ENCODE peak calls at places on chromosomes 3 and 15, in ten cellular contexts. A is heart right ventricle, Y is dorsolateral prefrontal cortex, M is AG04450, U is sigmoid colon, Z is MM.1S, N is lower lobe of right lung, C is upper lobe of right lung, O is foreskin fibroblast, J is HepG2. F is an unnamed sample.
A peak's percentile ranks its signal among the peaks of the same experiment; 100 is the strongest.

GRCh38 chr15:31339558-31339895 is 12.9 kb downstream of the KLF13 start:
- DNase-seq in A (no peak), Y (no peak), M (no peak), U (no peak), Z (no peak), N (no peak), C (no peak), O (no peak), J (no peak), F (no peak)

GRCh38 chr3:52184690-52185089 is 13.3 kb upstream of the ALAS1 start:
- DNase-seq in A (no peak), Y (no peak), M (no peak), U (no peak), Z (no peak), N (no peak), C (peak; percentile 42), O (no peak), J (no peak), F (no peak)

GRCh38 chr3:146783446-146783845 is 178.3 kb upstream of the PLSCR5 start:
- DNase-seq in A (no peak), Y (no peak), M (no peak), U (no peak), Z (no peak), N (no peak), C (no peak), O (peak; percentile 53), J (no peak), F (peak; percentile 42)

GRCh38 chr3:128322030-128323022 is 144.4 kb downstream of the DNAJB8 start:
- DNase-seq in A (peak; percentile 42), Y (no peak), M (peak; percentile 13), U (peak; percentile 73), Z (peak; percentile 11), N (peak; percentile 68), C (peak; percentile 73), O (peak; percentile 60), J (no peak), F (peak; percentile 50)

GRCh38 chr3:53153267-53153823 is 7.7 kb upstream of the PRKCD start:
- DNase-seq in A (no peak), Y (no peak), M (no peak), U (no peak), Z (no peak), N (peak; percentile 10), C (no peak), O (no peak), J (no peak), F (no peak)

GRCh38 chr15:43880406-43881184 is 53.8 kb downstream of the WDR76 start:
- DNase-seq in A (no peak), Y (no peak), M (no peak), U (no peak), Z (no peak), N (no peak), C (no peak), O (peak; percentile 57), J (no peak), F (peak; percentile 9)

GRCh38 chr3:124410471-124410870 is 319.8 kb upstream of the UMPS start:
- DNase-seq in A (no peak), Y (no peak), M (no peak), U (no peak), Z (no peak), N (no peak), C (no peak), O (no peak), J (no peak), F (no peak)

GRCh38 chr3:169448501-169448900 is 215.0 kb downstream of the MECOM start:
- DNase-seq in A (no peak), Y (no peak), M (no peak), U (no peak), Z (no peak), N (no peak), C (no peak), O (no peak), J (no peak), F (no peak)

GRCh38 chr3:33377931-33378330 is 62.3 kb downstream of the UBP1 start:
- DNase-seq in A (no peak), Y (no peak), M (no peak), U (no peak), Z (no peak), N (no peak), C (no peak), O (peak; percentile 85), J (no peak), F (peak; percentile 68)

GRCh38 chr3:33373082-33373437 is 67.1 kb downstream of the UBP1 start:
- DNase-seq in A (no peak), Y (no peak), M (no peak), U (no peak), Z (no peak), N (no peak), C (no peak), O (no peak), J (no peak), F (no peak)

GRCh38 chr3:33377489-33377888 is 62.7 kb downstream of the UBP1 start:
- DNase-seq in A (no peak), Y (no peak), M (no peak), U (no peak), Z (no peak), N (no peak), C (no peak), O (no peak), J (no peak), F (no peak)

GRCh38 chr3:33372218-33373081 is 67.8 kb downstream of the UBP1 start:
- DNase-seq in A (no peak), Y (no peak), M (no peak), U (no peak), Z (peak; percentile 53), N (no peak), C (no peak), O (peak; percentile 76), J (no peak), F (peak; percentile 42)
- H3K4me3 ChIP-seq in A (no peak overlapping the region), Y (no peak overlapping the region), M (no peak overlapping the region), U (no peak overlapping the region), Z (no peak overlapping the region), N (no peak overlapping the region), C (no peak overlapping the region), O (no peak overlapping the region), J (no peak overlapping the region), F (no peak overlapping the region)

GRCh38 chr15:50181983-50182232 is at the start of gene SLC27A2:
- DNase-seq in A (no peak), Y (no peak), M (no peak), U (no peak), Z (no peak), N (peak; percentile 64), C (peak; percentile 76), O (no peak), J (no peak), F (no peak)
- TF ChIP-seq CTCF in A (peak; percentile 26), Y (no peak), M (peak; percentile 33), U (no peak), Z (peak; percentile 39), N (peak; percentile 28), C (peak; percentile 20), O (peak; percentile 22), J (peak; percentile 88), F (peak; percentile 19)

GRCh38 chr3:157530637-157531300 is 27.6 kb upstream of the VEPH1 start:
- DNase-seq in A (no peak), Y (no peak), M (no peak), U (no peak), Z (no peak), N (no peak), C (no peak), O (peak; percentile 32), J (no peak), F (peak; percentile 33)
- H3K4me3 ChIP-seq in A (no peak overlapping the region), Y (no peak overlapping the region), M (no peak overlapping the region), U (no peak overlapping the region), Z (no peak overlapping the region), N (no peak overlapping the region), C (no peak overlapping the region), O (no peak overlapping the region), J (no peak overlapping the region), F (no peak overlapping the region)

GRCh38 chr3:99627062-99627826 is 11.2 kb upstream of the COL8A1 start:
- DNase-seq in A (no peak), Y (no peak), M (no peak), U (no peak), Z (peak; percentile 38), N (no peak), C (no peak), O (peak; percentile 65), J (no peak), F (no peak)
- TF ChIP-seq CTCF in A (no peak), Y (no peak), M (peak; percentile 25), U (no peak), Z (peak; percentile 17), N (no peak), C (no peak), O (peak; percentile 4), J (no peak), F (no peak)

GRCh38 chr15:41490355-41490754 is 3.3 kb upstream of the ITPKA start:
- DNase-seq in A (no peak), Y (no peak), M (peak; percentile 92), U (no peak), Z (no peak), N (no peak), C (no peak), O (peak; percentile 95), J (peak; percentile 46), F (peak; percentile 96)
- H3K4me3 ChIP-seq in A (no peak overlapping the region), Y (no peak overlapping the region), M (no peak overlapping the region), U (no peak overlapping the region), Z (no peak overlapping the region), N (no peak overlapping the region), C (no peak overlapping the region), O (no peak overlapping the region), J (no peak overlapping the region), F (no peak overlapping the region)

GRCh38 chr3:8937064-8938020 is 25.9 kb downstream of the RAD18 start:
- DNase-seq in A (no peak), Y (no peak), M (peak; percentile 52), U (no peak), Z (no peak), N (no peak), C (no peak), O (peak; percentile 78), J (peak; percentile 6), F (peak; percentile 87)
- TF ChIP-seq CTCF in A (no peak), Y (no peak), M (no peak), U (no peak), Z (no peak), N (no peak), C (no peak), O (no peak), J (no peak), F (no peak)

GRCh38 chr15:101723874-101724674 is at the start of gene TARS3:
- DNase-seq in A (peak; percentile 97), Y (peak; percentile 94), M (peak; percentile 42), U (peak; percentile 97), Z (peak; percentile 94), N (peak; percentile 98), C (peak; percentile 99), O (peak; percentile 96), J (peak; percentile 82), F (peak; percentile 87)
- H3K4me3 ChIP-seq in A (peak within 1 kb of the TSS; percentile 80), Y (peak within 1 kb of the TSS; percentile 93), M (peak within 1 kb of the TSS; percentile 77), U (peak within 1 kb of the TSS; percentile 99), Z (peak within 1 kb of the TSS; percentile 86), N (peak within 1 kb of the TSS; percentile 81), C (peak within 1 kb of the TSS; percentile 84), O (peak within 1 kb of the TSS; percentile 86), J (peak within 1 kb of the TSS; percentile 86), F (peak within 1 kb of the TSS; percentile 67)

F was measured in AG10803.